ENCODE peak calls at places on chromosomes 6 and 20, in nine cellular contexts. A is heart right ventricle; N is mesenchymal stem cell; M is fibroblast of lung; R is vagina; C is CD8-positive, alpha-beta T cell; L is K562; E is cardiac muscle cell; X is ascending aorta. S is an unnamed sample.
A peak's percentile ranks its signal among the peaks of the same experiment; 100 is the strongest.

GRCh38 chr20:48621256-48622078 is 206.3 kb downstream of the PREX1 start:
- DNase-seq in L (peak; percentile 34), X (no peak), N (peak; percentile 9), R (no peak), M (peak; percentile 59), E (peak; percentile 7), A (no peak), C (peak; percentile 40), S (no peak)

GRCh38 chr6:99219788-99220187 is 129.7 kb downstream of the FAXC start:
- DNase-seq in C (no peak), N (no peak), X (no peak), R (no peak), E (no peak), M (no peak), L (no peak), A (no peak), S (peak; percentile 21)

GRCh38 chr6:142013875-142014495 is 118.7 kb upstream of the GJE1 start:
- DNase-seq in R (no peak), C (no peak), X (no peak), L (no peak), N (peak; percentile 17), A (no peak), E (no peak), M (peak; percentile 45), S (no peak)

GRCh38 chr6:133587396-133587795 is 301.5 kb upstream of the TCF21 start:
- DNase-seq in N (no peak), C (no peak), M (no peak), L (no peak), R (no peak), X (no peak), A (no peak), E (no peak), S (no peak)

GRCh38 chr6:14200047-14200446 is 82.5 kb downstream of the CD83 start:
- DNase-seq in N (no peak), A (no peak), R (no peak), X (no peak), E (peak; percentile 58), L (no peak), C (no peak), M (peak; percentile 39), S (no peak)

GRCh38 chr6:5728726-5729434 is 277.8 kb downstream of the NRN1 start:
- DNase-seq in E (peak; percentile 14), M (peak; percentile 78), C (no peak), X (no peak), L (no peak), N (peak; percentile 58), R (no peak), A (no peak), S (peak; percentile 13)

GRCh38 chr20:64232794-64233193 is 22.8 kb upstream of the PCMTD2 start:
- DNase-seq in R (no peak), A (peak; percentile 46), L (no peak), X (no peak), C (no peak), M (no peak), E (no peak), N (no peak), S (no peak)

GRCh38 chr6:89530982-89531381 is 98.0 kb downstream of the ANKRD6 start:
- DNase-seq in L (no peak), A (peak; percentile 55), R (no peak), C (no peak), X (no peak), E (no peak), M (no peak), N (no peak), S (no peak)

GRCh38 chr20:40864470-40864869 is 164.2 kb upstream of the TOP1 start:
- DNase-seq in N (no peak), L (no peak), R (no peak), M (no peak), C (no peak), A (no peak), X (no peak), E (no peak), S (no peak)

GRCh38 chr20:50588034-50588736 is 78.0 kb downstream of the PTPN1 start:
- DNase-seq in A (peak; percentile 49), C (peak; percentile 71), M (peak; percentile 39), R (no peak), E (peak; percentile 68), N (peak; percentile 68), X (no peak), L (peak; percentile 85), S (peak; percentile 75)

GRCh38 chr6:102736941-102737368 is 1343.4 kb downstream of the GRIK2 start:
- DNase-seq in M (peak; percentile 77), C (no peak), X (no peak), R (no peak), E (no peak), A (no peak), L (no peak), N (peak; percentile 65), S (no peak)

GRCh38 chr6:159723259-159723658 is 4.0 kb upstream of the WTAP start:
- DNase-seq in A (no peak), M (no peak), R (no peak), L (no peak), X (no peak), E (no peak), C (no peak), N (no peak), S (no peak)

GRCh38 chr20:63944078-63944941 is 11.9 kb downstream of the UCKL1 start:
- DNase-seq in M (no peak), A (no peak), L (no peak), X (no peak), E (no peak), R (no peak), C (no peak), N (no peak), S (no peak)

GRCh38 chr20:50221501-50222323 is 31.1 kb downstream of the CEBPB start:
- DNase-seq in N (peak; percentile 47), E (peak; percentile 80), C (no peak), X (no peak), A (peak; percentile 16), R (no peak), L (no peak), M (peak; percentile 47), S (no peak)

GRCh38 chr6:77626431-77626830 is 26.4 kb upstream of the MEI4 start:
- DNase-seq in A (no peak), X (no peak), E (no peak), L (no peak), M (peak; percentile 54), C (no peak), R (no peak), N (no peak), S (no peak)

GRCh38 chr20:20411382-20411781 is 43.5 kb downstream of the INSM1 start:
- DNase-seq in M (no peak), N (no peak), R (no peak), A (no peak), X (no peak), C (no peak), E (no peak), L (no peak), S (no peak)

GRCh38 chr20:20412750-20413149 is 44.8 kb downstream of the INSM1 start:
- DNase-seq in M (peak; percentile 76), A (no peak), C (no peak), X (no peak), L (no peak), E (no peak), R (no peak), N (no peak), S (peak; percentile 54)

GRCh38 chr20:20411841-20412240 is 43.9 kb downstream of the INSM1 start:
- DNase-seq in C (no peak), A (no peak), L (no peak), N (no peak), M (no peak), X (no peak), R (no peak), E (no peak), S (no peak)

GRCh38 chr20:20414640-20415274 is 46.9 kb downstream of the INSM1 start:
- DNase-seq in L (no peak), N (no peak), E (no peak), M (no peak), C (no peak), R (no peak), X (no peak), A (no peak), S (no peak)

GRCh38 chr20:20413801-20414200 is 45.9 kb downstream of the INSM1 start:
- DNase-seq in L (no peak), M (peak; percentile 17), A (no peak), C (no peak), X (no peak), R (no peak), N (no peak), E (no peak), S (no peak)
- H3K4me1 ChIP-seq in L (no peaks in the 10 kb centered on the region), M (no peaks in the 10 kb centered on the region), A (peaks cover 12% of the 10 kb centered on the region), C (no peaks in the 10 kb centered on the region), X (no peaks in the 10 kb centered on the region), R (no peaks in the 10 kb centered on the region), N (peaks cover 3% of the 10 kb centered on the region), E (peaks cover 13% of the 10 kb centered on the region), S (peaks cover 16% of the 10 kb centered on the region)

GRCh38 chr6:27281105-27281539 is 31.0 kb downstream of the POM121L2 start:
- DNase-seq in C (no peak), X (no peak), E (no peak), R (no peak), N (no peak), L (no peak), A (no peak), M (no peak), S (peak; percentile 35)
- H3K4me3 ChIP-seq in C (no peak overlapping the region), X (no peak overlapping the region), E (peak overlapping the region; percentile 31), R (no peak overlapping the region), N (peak overlapping the region; percentile 78), L (peak overlapping the region; percentile 58), A (no peak overlapping the region), M (peak overlapping the region; percentile 76), S (peak overlapping the region; percentile 54)

GRCh38 chr6:16217156-16217721 is 21.1 kb upstream of the GMPR start:
- DNase-seq in R (no peak), M (no peak), E (no peak), A (no peak), X (no peak), L (no peak), N (no peak), C (no peak), S (no peak)
- H3K27ac ChIP-seq in R (no peak overlapping the region), M (no peak overlapping the region), E (no peak overlapping the region), A (no peak overlapping the region), X (peak overlapping the region; percentile 74), L (peak overlapping the region; percentile 19), N (no peak overlapping the region), C (no peak overlapping the region), S (no peak overlapping the region)

GRCh38 chr6:34938268-34938667 is 49.2 kb downstream of the ANKS1A start:
- DNase-seq in M (no peak), E (no peak), A (no peak), C (no peak), R (no peak), L (no peak), N (no peak), X (no peak), S (no peak)

GRCh38 chr6:34945317-34945716 is 56.3 kb downstream of the ANKS1A start:
- DNase-seq in C (no peak), R (no peak), A (no peak), M (no peak), L (no peak), E (no peak), X (no peak), N (no peak), S (no peak)

GRCh38 chr6:34941421-34941820 is 52.4 kb downstream of the ANKS1A start:
- DNase-seq in N (no peak), R (no peak), L (no peak), M (no peak), A (no peak), C (no peak), X (no peak), E (no peak), S (no peak)

GRCh38 chr6:34934516-34934915 is 45.5 kb downstream of the ANKS1A start:
- DNase-seq in C (no peak), M (peak; percentile 86), A (peak; percentile 89), N (no peak), X (peak; percentile 54), E (peak; percentile 96), L (no peak), R (no peak), S (no peak)

GRCh38 chr6:34940030-34940434 is 51.0 kb downstream of the ANKS1A start:
- DNase-seq in L (no peak), M (peak; percentile 33), A (no peak), N (no peak), C (no peak), X (no peak), E (no peak), R (no peak), S (no peak)
- H3K4me1 ChIP-seq in L (peaks cover 3% of the 10 kb centered on the region), M (no peaks in the 10 kb centered on the region), A (peaks cover 45% of the 10 kb centered on the region), N (no peaks in the 10 kb centered on the region), C (no peaks in the 10 kb centered on the region), X (peaks cover 2% of the 10 kb centered on the region), E (peaks cover 17% of the 10 kb centered on the region), R (no peaks in the 10 kb centered on the region), S (no peaks in the 10 kb centered on the region)

S was measured in SJCRH30.